ENCODE peak calls at places on chromosomes 11 and 22, in four cellular contexts. V is GM12878, N is HepG2, P is K562. C is an unnamed sample.
A peak's percentile ranks its signal among the peaks of the same experiment; 100 is the strongest.

GRCh38 chr11:94806436-94806835 is 38.3 kb downstream of the AMOTL1 start:
- DNase-seq in V (no peak), N (no peak), P (no peak), C (no peak)

GRCh38 chr22:37551981-37552380 is 8.3 kb upstream of the CDC42EP1 start:
- DNase-seq in V (no peak), N (no peak), P (no peak), C (no peak)

GRCh38 chr22:50208939-50209892 is 8.4 kb downstream of the SELENOO start:
- DNase-seq in V (no peak), N (no peak), P (no peak), C (no peak)

GRCh38 chr11:38791346-38791961 is 2193.4 kb upstream of the RAG2 start:
- DNase-seq in V (no peak), N (peak; percentile 54), P (peak; percentile 59), C (no peak)

GRCh38 chr11:117520201-117520600 is 192.5 kb downstream of the CEP164 start:
- DNase-seq in V (no peak), N (no peak), P (no peak), C (no peak)

GRCh38 chr22:25955323-25955722 is 213.3 kb downstream of the MYO18B start:
- DNase-seq in V (no peak), N (no peak), P (peak; percentile 9), C (no peak)

GRCh38 chr22:30266445-30267381 is at the start of gene OSM:
- DNase-seq in V (no peak), N (no peak), P (no peak), C (no peak)

GRCh38 chr22:32079110-32080089 is 36.3 kb downstream of the SLC5A1 start:
- DNase-seq in V (no peak), N (no peak), P (no peak), C (no peak)

GRCh38 chr11:75558939-75559843 is 2.9 kb upstream of the SERPINH1 start:
- DNase-seq in V (no peak), N (no peak), P (peak; percentile 83), C (no peak)

GRCh38 chr22:45200862-45201511 is 37.3 kb downstream of the NUP50 start:
- DNase-seq in V (no peak), N (no peak), P (no peak), C (no peak)

GRCh38 chr11:102849319-102849718 is 5.9 kb upstream of the MMP3 start:
- DNase-seq in V (no peak), N (no peak), P (no peak), C (no peak)

GRCh38 chr11:46541593-46542371 is 52.0 kb downstream of the AMBRA1 start:
- DNase-seq in V (no peak), N (no peak), P (peak; percentile 80), C (no peak)

GRCh38 chr11:44729065-44729464 is 2.3 kb downstream of the TSPAN18 start:
- DNase-seq in V (no peak), N (no peak), P (no peak), C (no peak)

GRCh38 chr11:119691020-119691666 is 37.9 kb downstream of the NECTIN1 start:
- DNase-seq in V (no peak), N (no peak), P (peak; percentile 30), C (no peak)

GRCh38 chr11:87359401-87359800 is 321.7 kb downstream of the TMEM135 start:
- DNase-seq in V (no peak), N (no peak), P (no peak), C (no peak)

GRCh38 chr22:43005106-43005505 is 9.8 kb downstream of the PACSIN2 start:
- DNase-seq in V (no peak), N (no peak), P (no peak), C (no peak)

GRCh38 chr22:17085277-17086091 is 684 bp downstream of the IL17RA start:
- DNase-seq in V (no peak), N (no peak), P (no peak), C (peak; percentile 25)

GRCh38 chr22:31192513-31192912 is 19.6 kb upstream of the LIMK2 start:
- DNase-seq in V (no peak), N (no peak), P (no peak), C (no peak)

GRCh38 chr22:18032455-18033101 is 8.2 kb upstream of the MICAL3 start:
- DNase-seq in V (no peak), N (no peak), P (no peak), C (no peak)

GRCh38 chr11:1139441-1140066 is 18.2 kb upstream of the MUC5AC start:
- DNase-seq in V (no peak), N (no peak), P (no peak), C (no peak)

GRCh38 chr11:78725200-78725599 is 150.5 kb upstream of the NARS2 start:
- DNase-seq in V (no peak), N (no peak), P (no peak), C (no peak)

GRCh38 chr22:18057568-18058209 is 20.1 kb upstream of the PEX26 start:
- DNase-seq in V (peak; percentile 68), N (peak; percentile 63), P (no peak), C (no peak)

GRCh38 chr22:42321908-42322561 is 51.6 kb upstream of the TCF20 start:
- DNase-seq in V (no peak), N (no peak), P (no peak), C (no peak)

GRCh38 chr11:126404367-126404766 is 48.9 kb downstream of the ST3GAL4 start:
- DNase-seq in V (no peak), N (no peak), P (no peak), C (no peak)

GRCh38 chr22:49754674-49755590 is 72.7 kb downstream of the BRD1 start:
- DNase-seq in V (no peak), N (no peak), P (no peak), C (no peak)

GRCh38 chr11:134030853-134031252 is 38.0 kb upstream of the JAM3 start:
- DNase-seq in V (no peak), N (no peak), P (peak; percentile 41), C (peak; percentile 53)

GRCh38 chr11:73980001-73980960 is 2.4 kb downstream of the UCP2 start:
- DNase-seq in V (peak; percentile 91), N (peak; percentile 38), P (peak; percentile 76), C (no peak)

GRCh38 chr11:7589861-7590260 is 76.1 kb downstream of the PPFIBP2 start:
- DNase-seq in V (no peak), N (no peak), P (no peak), C (no peak)

GRCh38 chr11:69674267-69674885 is 777 bp downstream of the LTO1 start:
- DNase-seq in V (no peak), N (no peak), P (peak; percentile 52), C (no peak)

GRCh38 chr11:100756556-100756955 is 69.5 kb downstream of the ARHGAP42 start:
- DNase-seq in V (no peak), N (no peak), P (no peak), C (no peak)

GRCh38 chr11:65852508-65853248 is 5.3 kb downstream of the CFL1 start:
- DNase-seq in V (no peak), N (no peak), P (peak; percentile 13), C (no peak)

DNA sequence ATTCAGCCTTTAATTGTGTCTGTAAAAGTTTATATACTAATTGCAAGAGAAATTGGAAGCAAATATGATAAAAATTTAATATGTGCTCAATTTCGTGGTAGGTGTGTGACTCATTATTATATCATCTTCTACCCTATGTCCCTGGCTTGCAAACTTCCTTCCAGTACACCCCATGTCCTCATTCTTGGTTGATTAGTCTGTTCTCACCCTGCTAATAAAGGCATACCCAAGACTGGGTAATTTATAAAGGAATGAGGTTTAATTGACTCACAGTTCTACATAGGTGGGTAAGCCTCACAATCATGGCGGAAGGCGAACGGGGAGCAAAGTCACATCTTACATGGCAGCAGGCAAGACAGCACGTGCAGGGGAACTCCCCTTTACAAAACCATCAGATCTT is 11.9 kb downstream of the MRGPRX3 start:
- DNase-seq in V (no peak), N (no peak), P (no peak), C (no peak)
- TF ChIP-seq ATF3 in V (no peak), N (no peak), P (no peak), C (no peak)

DNA sequence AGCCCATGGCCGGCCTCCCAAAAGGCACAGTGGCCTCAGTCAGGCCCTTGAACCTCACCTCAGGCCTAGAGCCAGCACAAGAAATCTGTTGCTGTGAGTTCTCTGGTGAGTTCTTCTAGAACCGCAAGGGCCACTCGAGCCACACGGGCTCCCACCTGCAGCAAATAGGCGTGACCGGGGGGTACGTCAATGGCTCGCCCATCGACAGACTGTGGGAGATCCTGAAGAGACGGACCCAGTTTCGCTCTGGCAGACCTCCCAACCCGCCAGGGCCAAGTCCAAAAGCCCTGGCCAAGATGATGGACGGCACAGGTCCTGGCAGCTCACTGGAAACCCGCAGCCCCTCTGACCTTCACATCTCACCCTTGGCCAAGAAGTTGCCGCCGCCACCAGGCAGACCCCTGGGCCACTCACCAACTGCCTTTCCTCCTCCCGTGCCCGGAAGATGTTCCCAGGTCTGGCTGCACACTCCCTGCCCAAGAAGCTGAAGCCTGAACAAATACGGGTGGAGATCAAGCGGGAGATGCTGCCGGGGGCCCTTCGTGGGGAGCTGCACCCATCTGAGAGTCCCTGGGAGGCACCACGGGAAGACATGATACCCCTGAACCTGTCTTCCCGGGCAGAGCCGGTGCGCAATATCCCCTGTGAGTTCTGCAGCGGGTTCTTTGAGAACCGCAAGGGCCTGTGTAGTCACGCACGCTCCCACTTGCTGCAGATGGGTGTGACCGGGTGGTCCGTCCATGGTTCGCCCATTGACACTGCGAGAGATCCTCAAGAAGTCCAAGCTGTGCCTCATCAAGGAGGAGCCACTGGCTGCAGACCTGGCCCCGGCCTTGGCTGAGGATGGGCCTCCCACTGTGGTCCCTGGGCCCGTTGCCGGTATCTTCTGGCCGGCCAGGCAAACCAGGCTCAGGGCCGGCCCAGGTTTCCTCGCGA is 544.2 kb upstream of the CCDC179 start:
- DNase-seq in V (no peak), N (no peak), P (no peak), C (peak; percentile 6)
- TF ChIP-seq CREM in V (no peak), N (no peak), P (no peak), C (no peak)

GRCh38 chr11:131762346-131763110 is 392.1 kb downstream of the NTM start:
- DNase-seq in V (no peak), N (no peak), P (no peak), C (no peak)
- TF ChIP-seq ETV6 in V (no peak), N (no peak), P (no peak), C (no peak)

DNA sequence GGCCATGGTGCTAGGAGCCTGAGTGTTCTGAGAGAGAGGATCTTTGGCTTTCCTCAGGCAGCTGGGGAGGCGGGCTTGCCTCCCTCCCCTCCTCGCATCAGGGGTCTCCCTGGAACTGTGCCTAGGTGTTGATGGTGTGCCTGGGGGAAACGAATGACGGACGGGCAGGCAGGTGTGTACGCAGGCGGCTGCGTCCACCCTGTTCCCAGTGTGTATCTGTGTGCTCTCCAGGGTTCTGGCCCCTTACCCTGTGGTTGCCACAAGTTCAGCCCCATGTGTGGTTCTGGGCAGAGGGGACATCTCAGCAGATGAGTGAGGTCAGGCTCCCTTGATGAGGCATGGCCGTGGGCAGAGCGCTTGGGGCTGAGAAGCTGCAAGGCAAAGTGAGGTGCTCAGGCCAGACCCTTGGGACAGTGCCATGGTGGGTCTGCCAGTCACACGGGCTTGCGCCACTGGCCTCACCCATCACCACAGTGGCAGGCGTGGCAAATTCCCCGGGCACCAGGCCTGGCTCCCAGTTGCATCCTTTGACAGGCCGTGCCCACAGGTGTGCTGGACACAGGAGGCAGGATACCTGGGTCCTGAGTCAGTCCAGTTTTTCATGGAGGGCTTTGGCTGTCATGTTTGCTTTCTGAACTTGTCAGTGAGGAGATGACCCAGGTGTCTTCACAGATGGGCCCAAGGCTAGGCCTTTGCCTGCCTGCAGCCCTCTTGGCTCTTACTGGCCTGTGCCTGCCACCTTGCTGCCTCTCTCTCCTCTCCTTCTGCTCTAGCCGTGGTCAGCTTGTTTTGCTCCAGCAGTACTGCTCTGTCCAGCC is 27.3 kb downstream of the GNAZ start:
- DNase-seq in V (no peak), N (no peak), P (no peak), C (no peak)
- TF ChIP-seq ATF3 in V (no peak), N (no peak), P (no peak), C (no peak)